ENCODE peak calls at places on chromosome 9, in five cellular contexts. One of them, this sample, is unnamed.

GRCh38 chr9:134136117-134136996 is 475 bp downstream of the WDR5 start:
- DNase-seq in IMR-90: peak; percentile 13
- DNase-seq in mesenchymal stem cell: peak; percentile 37
- DNase-seq in H9: no peak
- DNase-seq in H1: peak; percentile 73
- DNase-seq in this sample: peak; percentile 24

GRCh38 chr9:137459147-137459600 is at the start of gene NSMF:
- DNase-seq in IMR-90: peak; percentile 86
- DNase-seq in mesenchymal stem cell: peak; percentile 88
- DNase-seq in H9: peak; percentile 90
- DNase-seq in H1: peak; percentile 97
- DNase-seq in this sample: peak; percentile 92

GRCh38 chr9:19493174-19493811 is 84.5 kb downstream of the ACER2 start:
- DNase-seq in IMR-90: peak; percentile 78
- DNase-seq in mesenchymal stem cell: peak; percentile 57
- DNase-seq in H9: peak; percentile 64
- DNase-seq in H1: peak; percentile 78
- DNase-seq in this sample: peak; percentile 67

GRCh38 chr9:21965401-21965951 is 28.7 kb downstream of the CDKN2A start:
- DNase-seq in IMR-90: peak; percentile 77
- DNase-seq in mesenchymal stem cell: peak; percentile 81
- DNase-seq in H9: peak; percentile 75
- DNase-seq in H1: peak; percentile 79
- DNase-seq in this sample: peak; percentile 61

GRCh38 chr9:14306672-14307646 is 7.0 kb downstream of the NFIB start:
- DNase-seq in IMR-90: peak; percentile 3
- DNase-seq in mesenchymal stem cell: no peak
- DNase-seq in H9: no peak
- DNase-seq in H1: no peak
- DNase-seq in this sample: no peak

GRCh38 chr9:127921592-127922120 is 4.8 kb upstream of the ST6GALNAC4 start:
- DNase-seq in IMR-90: no peak
- DNase-seq in mesenchymal stem cell: peak; percentile 58
- DNase-seq in H9: peak; percentile 75
- DNase-seq in H1: peak; percentile 95
- DNase-seq in this sample: no peak

GRCh38 chr9:125747765-125748510 is 765 bp downstream of the PBX3 start:
- DNase-seq in IMR-90: no peak
- DNase-seq in mesenchymal stem cell: peak; percentile 24
- DNase-seq in H9: no peak
- DNase-seq in H1: peak; percentile 63
- DNase-seq in this sample: no peak

GRCh38 chr9:123522921-123523320 is 166.9 kb downstream of the CRB2 start:
- DNase-seq in IMR-90: no peak
- DNase-seq in mesenchymal stem cell: no peak
- DNase-seq in H9: no peak
- DNase-seq in H1: no peak
- DNase-seq in this sample: no peak

GRCh38 chr9:105713939-105714331 is 19.6 kb downstream of the TMEM38B start:
- DNase-seq in IMR-90: no peak
- DNase-seq in mesenchymal stem cell: no peak
- DNase-seq in H9: no peak
- DNase-seq in H1: no peak
- DNase-seq in this sample: no peak

GRCh38 chr9:22514866-22515265 is 68.2 kb downstream of the DMRTA1 start:
- DNase-seq in IMR-90: no peak
- DNase-seq in mesenchymal stem cell: peak; percentile 13
- DNase-seq in H9: no peak
- DNase-seq in H1: no peak
- DNase-seq in this sample: no peak

GRCh38 chr9:112032733-112033132 is 136.1 kb downstream of the UGCG start:
- DNase-seq in IMR-90: peak; percentile 71
- DNase-seq in mesenchymal stem cell: peak; percentile 37
- DNase-seq in H9: no peak
- DNase-seq in H1: no peak
- DNase-seq in this sample: no peak

GRCh38 chr9:91817493-91818225 is 132.4 kb downstream of the ROR2 start:
- DNase-seq in IMR-90: peak; percentile 95
- DNase-seq in mesenchymal stem cell: peak; percentile 87
- DNase-seq in H9: peak; percentile 43
- DNase-seq in H1: no peak
- DNase-seq in this sample: peak; percentile 48

GRCh38 chr9:137270929-137271695 is 6.4 kb upstream of the TOR4A start:
- DNase-seq in IMR-90: no peak
- DNase-seq in mesenchymal stem cell: no peak
- DNase-seq in H9: peak; percentile 29
- DNase-seq in H1: no peak
- DNase-seq in this sample: no peak

GRCh38 chr9:71703172-71703872 is 65.0 kb downstream of the CEMIP2 start:
- DNase-seq in IMR-90: no peak
- DNase-seq in mesenchymal stem cell: no peak
- DNase-seq in H9: no peak
- DNase-seq in H1: no peak
- DNase-seq in this sample: no peak

GRCh38 chr9:98771209-98771874 is 25.0 kb downstream of the ANKS6 start:
- DNase-seq in IMR-90: no peak
- DNase-seq in mesenchymal stem cell: no peak
- DNase-seq in H9: no peak
- DNase-seq in H1: no peak
- DNase-seq in this sample: no peak

GRCh38 chr9:20618361-20618799 is 3.9 kb downstream of the MLLT3 start:
- DNase-seq in IMR-90: peak; percentile 77
- DNase-seq in mesenchymal stem cell: peak; percentile 38
- DNase-seq in H9: no peak
- DNase-seq in H1: no peak
- DNase-seq in this sample: no peak

GRCh38 chr9:89874351-89875321 is 269.8 kb downstream of the GADD45G start:
- DNase-seq in IMR-90: no peak
- DNase-seq in mesenchymal stem cell: peak; percentile 50
- DNase-seq in H9: peak; percentile 21
- DNase-seq in H1: peak; percentile 29
- DNase-seq in this sample: no peak

GRCh38 chr9:100739208-100739607 is 161.3 kb downstream of the CAVIN4 start:
- DNase-seq in IMR-90: no peak
- DNase-seq in mesenchymal stem cell: no peak
- DNase-seq in H9: no peak
- DNase-seq in H1: no peak
- DNase-seq in this sample: no peak

GRCh38 chr9:137027369-137028012 is 546 bp downstream of the ABCA2 start:
- DNase-seq in IMR-90: peak; percentile 6
- DNase-seq in mesenchymal stem cell: peak; percentile 45
- DNase-seq in H9: no peak
- DNase-seq in H1: no peak
- DNase-seq in this sample: no peak

GRCh38 chr9:35079041-35079425 is 709 bp downstream of the FANCG start:
- DNase-seq in IMR-90: no peak
- DNase-seq in mesenchymal stem cell: no peak
- DNase-seq in H9: no peak
- DNase-seq in H1: no peak
- DNase-seq in this sample: no peak

GRCh38 chr9:121277026-121277425 is 9.1 kb downstream of the GSN start:
- DNase-seq in IMR-90: no peak
- DNase-seq in mesenchymal stem cell: peak; percentile 6
- DNase-seq in H9: no peak
- DNase-seq in H1: no peak
- DNase-seq in this sample: no peak

GRCh38 chr9:121277518-121278275 is 9.7 kb downstream of the GSN start:
- DNase-seq in IMR-90: peak; percentile 77
- DNase-seq in mesenchymal stem cell: peak; percentile 75
- DNase-seq in H9: no peak
- DNase-seq in H1: no peak
- DNase-seq in this sample: no peak

GRCh38 chr9:121280715-121281613 is 13.0 kb downstream of the GSN start:
- DNase-seq in IMR-90: no peak
- DNase-seq in mesenchymal stem cell: no peak
- DNase-seq in H9: no peak
- DNase-seq in H1: no peak
- DNase-seq in this sample: no peak

GRCh38 chr9:121279841-121280388 is 12.0 kb downstream of the GSN start:
- DNase-seq in IMR-90: no peak
- DNase-seq in mesenchymal stem cell: no peak
- DNase-seq in H9: no peak
- DNase-seq in H1: no peak
- DNase-seq in this sample: no peak

GRCh38 chr9:121278535-121279169 is 10.7 kb downstream of the GSN start:
- DNase-seq in IMR-90: peak; percentile 99
- DNase-seq in mesenchymal stem cell: peak; percentile 98
- DNase-seq in H9: peak; percentile 56
- DNase-seq in H1: no peak
- DNase-seq in this sample: no peak
- H2AK5ac ChIP-seq in IMR-90: peak overlapping the region; percentile 81
- H2AK5ac ChIP-seq in mesenchymal stem cell: peak overlapping the region; percentile 71
- H2AK5ac ChIP-seq in H9: no peak overlapping the region
- H2AK5ac ChIP-seq in H1: no peak overlapping the region
- H2AK5ac ChIP-seq in this sample: peak overlapping the region; percentile 71

GRCh38 chr9:124595743-124596142 is 88.5 kb upstream of the NR5A1 start:
- DNase-seq in IMR-90: no peak
- DNase-seq in mesenchymal stem cell: peak; percentile 72
- DNase-seq in H9: no peak
- DNase-seq in H1: no peak
- DNase-seq in this sample: no peak

GRCh38 chr9:124593080-124594058 is 86.2 kb upstream of the NR5A1 start:
- DNase-seq in IMR-90: peak; percentile 12
- DNase-seq in mesenchymal stem cell: peak; percentile 55
- DNase-seq in H9: peak; percentile 64
- DNase-seq in H1: peak; percentile 59
- DNase-seq in this sample: peak; percentile 78

GRCh38 chr9:124594215-124594614 is 87.0 kb upstream of the NR5A1 start:
- DNase-seq in IMR-90: peak; percentile 20
- DNase-seq in mesenchymal stem cell: peak; percentile 38
- DNase-seq in H9: no peak
- DNase-seq in H1: no peak
- DNase-seq in this sample: no peak

GRCh38 chr9:124594673-124595072 is 87.5 kb upstream of the NR5A1 start:
- DNase-seq in IMR-90: peak; percentile 18
- DNase-seq in mesenchymal stem cell: peak; percentile 55
- DNase-seq in H9: no peak
- DNase-seq in H1: no peak
- DNase-seq in this sample: no peak

DNA sequence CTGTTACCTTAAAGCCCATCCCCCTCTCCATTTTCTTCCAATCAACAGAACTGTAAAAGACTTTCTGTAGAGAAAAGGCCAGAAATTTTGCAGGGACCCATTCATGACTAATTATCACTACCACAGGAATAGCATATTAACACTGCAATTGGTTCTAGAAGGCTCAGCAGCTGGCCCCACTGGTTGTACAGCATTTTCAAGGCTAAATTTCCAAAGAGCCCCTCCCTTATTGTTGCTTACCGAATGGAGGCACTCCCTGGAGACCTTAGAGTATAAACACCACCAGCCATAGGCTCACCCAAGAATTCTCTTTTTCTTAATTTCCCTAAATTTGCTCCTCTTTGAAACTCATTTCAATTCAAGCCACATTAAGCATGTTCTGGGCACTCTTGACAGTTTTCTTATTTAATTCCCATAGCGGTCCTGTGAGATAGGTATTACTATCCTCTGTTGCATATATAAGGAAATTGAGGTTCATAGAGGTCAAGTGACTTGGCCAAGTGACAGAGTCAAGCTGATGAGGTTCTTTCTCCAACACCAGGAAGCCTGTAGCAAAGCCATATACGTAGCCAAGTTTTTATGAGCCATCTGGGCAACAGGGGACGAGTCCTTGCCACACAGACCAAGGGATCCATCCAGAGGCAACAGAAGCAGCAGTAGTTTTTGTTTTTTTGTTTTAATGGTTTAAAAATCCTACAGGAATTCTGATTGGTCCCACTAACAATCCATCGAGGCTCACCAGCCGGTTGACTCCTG is 83.9 kb upstream of the NR5A1 start:
- DNase-seq in IMR-90: no peak
- DNase-seq in mesenchymal stem cell: peak; percentile 44
- DNase-seq in H9: no peak
- DNase-seq in H1: no peak
- DNase-seq in this sample: no peak
- H2BK15ac ChIP-seq in IMR-90: no peak overlapping the region
- H2BK15ac ChIP-seq in mesenchymal stem cell: peak overlapping the region; percentile 26
- H2BK15ac ChIP-seq in H9: no peak overlapping the region
- H2BK15ac ChIP-seq in H1: no peak overlapping the region
- H2BK15ac ChIP-seq in this sample: no peak overlapping the region

GRCh38 chr9:13281356-13282016 is 2.0 kb upstream of the MPDZ start:
- DNase-seq in IMR-90: no peak
- DNase-seq in mesenchymal stem cell: peak; percentile 49
- DNase-seq in H9: no peak
- DNase-seq in H1: no peak
- DNase-seq in this sample: no peak

GRCh38 chr9:13278023-13278367 is 1.5 kb downstream of the MPDZ start:
- DNase-seq in IMR-90: peak; percentile 67
- DNase-seq in mesenchymal stem cell: peak; percentile 84
- DNase-seq in H9: no peak
- DNase-seq in H1: no peak
- DNase-seq in this sample: no peak

GRCh38 chr9:13282998-13283397 is 3.5 kb upstream of the MPDZ start:
- DNase-seq in IMR-90: peak; percentile 42
- DNase-seq in mesenchymal stem cell: no peak
- DNase-seq in H9: no peak
- DNase-seq in H1: no peak
- DNase-seq in this sample: no peak

GRCh38 chr9:13278368-13279246 is 885 bp downstream of the MPDZ start:
- DNase-seq in IMR-90: peak; percentile 74
- DNase-seq in mesenchymal stem cell: peak; percentile 81
- DNase-seq in H9: peak; percentile 64
- DNase-seq in H1: peak; percentile 68
- DNase-seq in this sample: peak; percentile 57

GRCh38 chr9:13279284-13280162 is at the start of gene MPDZ:
- DNase-seq in IMR-90: peak; percentile 66
- DNase-seq in mesenchymal stem cell: peak; percentile 81
- DNase-seq in H9: peak; percentile 79
- DNase-seq in H1: peak; percentile 79
- DNase-seq in this sample: peak; percentile 70
- H2AFZ ChIP-seq in IMR-90: peak within 1 kb of the TSS; percentile 99
- H2AFZ ChIP-seq in mesenchymal stem cell: peak within 1 kb of the TSS; percentile 77
- H2AFZ ChIP-seq in H9: no peak within 1 kb of the TSS
- H2AFZ ChIP-seq in H1: peak within 1 kb of the TSS; percentile 91
- H2AFZ ChIP-seq in this sample: peak within 1 kb of the TSS; percentile 97

DNA sequence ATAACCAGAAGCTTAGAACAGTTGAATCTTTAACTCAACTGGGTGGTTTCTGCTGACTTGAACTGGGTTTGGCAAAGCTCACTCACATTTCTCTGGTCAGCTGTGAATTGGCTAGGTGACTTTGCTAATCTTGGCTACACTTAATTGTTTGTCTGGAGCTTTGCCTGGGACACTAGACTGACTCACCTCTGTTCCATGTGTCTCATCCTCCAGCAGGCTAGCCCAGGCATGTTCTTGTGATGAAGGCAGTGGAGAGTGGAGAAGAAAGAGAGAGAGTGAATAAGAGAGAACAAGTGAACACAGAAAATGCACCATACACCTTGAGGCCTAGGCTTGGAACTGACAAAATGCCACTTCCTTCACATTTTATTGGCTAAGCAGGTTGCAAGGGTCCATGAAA is 32.6 kb downstream of the SPATA31D1 start:
- DNase-seq in IMR-90: peak; percentile 98
- DNase-seq in mesenchymal stem cell: peak; percentile 81
- DNase-seq in H9: no peak
- DNase-seq in H1: no peak
- DNase-seq in this sample: no peak
- H2AK5ac ChIP-seq in IMR-90: peak overlapping the region; percentile 89
- H2AK5ac ChIP-seq in mesenchymal stem cell: no peak overlapping the region
- H2AK5ac ChIP-seq in H9: no peak overlapping the region
- H2AK5ac ChIP-seq in H1: no peak overlapping the region
- H2AK5ac ChIP-seq in this sample: no peak overlapping the region

This sample was measured in neuronal stem cell.